ENCODE peak calls at places on chromosomes 2 and 18, in six cellular contexts. R is HCT116, N is HepG2, Y is WTC11, O is H1, H is K562. I is an unnamed sample.

GRCh38 chr2:1670636-1671035 is 73.7 kb downstream of the PXDN start:
- DNase-seq in R (no peak), N (no peak), Y (no peak), O (no peak), H (no peak), I (no peak)

GRCh38 chr18:55768255-55768654 is 180.3 kb upstream of the TCF4 start:
- DNase-seq in R (no peak), N (no peak), Y (peak; percentile 27), O (no peak), H (no peak), I (no peak)

GRCh38 chr2:25335971-25336370 is 5.8 kb downstream of the DNMT3A start:
- DNase-seq in R (no peak), N (no peak), Y (no peak), O (peak; percentile 54), H (no peak), I (no peak)

GRCh38 chr2:101064868-101065549 is 62.9 kb downstream of the RPL31 start:
- DNase-seq in R (peak; percentile 57), N (peak; percentile 98), Y (no peak), O (no peak), H (no peak), I (no peak)

GRCh38 chr2:54107903-54108615 is 7.4 kb upstream of the ACYP2 start:
- DNase-seq in R (no peak), N (no peak), Y (no peak), O (no peak), H (no peak), I (no peak)

GRCh38 chr2:127084611-127085031 is 22.3 kb downstream of the BIN1 start:
- DNase-seq in R (no peak), N (no peak), Y (no peak), O (no peak), H (no peak), I (no peak)

GRCh38 chr2:217978536-217979150 is 24.2 kb downstream of the TNS1 start:
- DNase-seq in R (no peak), N (no peak), Y (peak; percentile 80), O (peak; percentile 87), H (no peak), I (no peak)

GRCh38 chr18:45792551-45793294 is 32.8 kb upstream of the SIGLEC15 start:
- DNase-seq in R (no peak), N (no peak), Y (no peak), O (no peak), H (no peak), I (no peak)

GRCh38 chr2:127398239-127398590 is 10.4 kb upstream of the MAP3K2 start:
- DNase-seq in R (peak; percentile 81), N (peak; percentile 78), Y (no peak), O (no peak), H (peak; percentile 85), I (peak; percentile 49)

GRCh38 chr2:118990757-118991545 is 49.0 kb downstream of the MARCO start:
- DNase-seq in R (no peak), N (no peak), Y (no peak), O (peak; percentile 29), H (no peak), I (no peak)

GRCh38 chr2:183665403-183665802 is 541.2 kb downstream of the NUP35 start:
- DNase-seq in R (no peak), N (no peak), Y (no peak), O (no peak), H (no peak), I (peak; percentile 4)

GRCh38 chr2:56811401-56811800 is 627.6 kb downstream of the CCDC85A start:
- DNase-seq in R (no peak), N (no peak), Y (no peak), O (no peak), H (no peak), I (no peak)

GRCh38 chr2:152175368-152176112 is at the start of gene STAM2:
- DNase-seq in R (peak; percentile 79), N (peak; percentile 89), Y (peak; percentile 93), O (peak; percentile 98), H (peak; percentile 95), I (peak; percentile 93)

GRCh38 chr18:3151379-3152264 is 68.1 kb downstream of the MYOM1 start:
- DNase-seq in R (no peak), N (peak; percentile 36), Y (no peak), O (no peak), H (peak; percentile 62), I (peak; percentile 28)

GRCh38 chr2:224472137-224472536 is 70.2 kb upstream of the FAM124B start:
- DNase-seq in R (no peak), N (no peak), Y (no peak), O (no peak), H (no peak), I (no peak)

GRCh38 chr18:77250926-77251729 is 1.5 kb downstream of the GALR1 start:
- DNase-seq in R (no peak), N (no peak), Y (peak; percentile 61), O (peak; percentile 79), H (no peak), I (no peak)

GRCh38 chr2:105536175-105536574 is 137.3 kb upstream of the FHL2 start:
- DNase-seq in R (no peak), N (no peak), Y (no peak), O (no peak), H (no peak), I (no peak)

GRCh38 chr2:150350500-150350899 is 137.0 kb downstream of the RND3 start:
- DNase-seq in R (no peak), N (no peak), Y (no peak), O (no peak), H (no peak), I (no peak)

GRCh38 chr2:170362313-170362795 is 184.4 kb downstream of the MYO3B start:
- DNase-seq in R (no peak), N (no peak), Y (no peak), O (no peak), H (no peak), I (no peak)

GRCh38 chr2:56971383-56971974 is 787.7 kb downstream of the CCDC85A start:
- DNase-seq in R (no peak), N (no peak), Y (no peak), O (no peak), H (no peak), I (no peak)

GRCh38 chr18:44731866-44732555 is 51.3 kb downstream of the SETBP1 start:
- DNase-seq in R (no peak), N (no peak), Y (no peak), O (no peak), H (no peak), I (no peak)

GRCh38 chr2:170176212-170176611 is 1.7 kb upstream of the MYO3B start:
- DNase-seq in R (no peak), N (no peak), Y (no peak), O (no peak), H (no peak), I (no peak)

GRCh38 chr2:238929242-238930081 is 81.6 kb downstream of the TWIST2 start:
- DNase-seq in R (no peak), N (no peak), Y (no peak), O (no peak), H (no peak), I (no peak)

GRCh38 chr2:63993871-63994270 is 25.4 kb downstream of the VPS54 start:
- DNase-seq in R (no peak), N (no peak), Y (no peak), O (no peak), H (no peak), I (no peak)

GRCh38 chr2:102357975-102358374 is 2.4 kb downstream of the IL18R1 start:
- DNase-seq in R (no peak), N (no peak), Y (no peak), O (no peak), H (no peak), I (no peak)

GRCh38 chr2:66929632-66930385 is 467.3 kb upstream of the ETAA1 start:
- DNase-seq in R (no peak), N (no peak), Y (no peak), O (no peak), H (no peak), I (no peak)

GRCh38 chr2:164061129-164061746 is 325.4 kb upstream of the FIGN start:
- DNase-seq in R (peak; percentile 22), N (peak; percentile 53), Y (peak; percentile 77), O (peak; percentile 85), H (peak; percentile 15), I (peak; percentile 47)

GRCh38 chr2:129779783-129780182 is 199.7 kb upstream of the RAB6C start:
- DNase-seq in R (no peak), N (no peak), Y (no peak), O (peak; percentile 31), H (no peak), I (no peak)
- TF ChIP-seq SP1 in R (no peak), N (no peak), Y (no peak), O (no peak), H (no peak), I (no peak)

GRCh38 chr2:74002515-74003391 is 18.0 kb downstream of the TET3 start:
- DNase-seq in R (no peak), N (peak; percentile 61), Y (peak; percentile 84), O (peak; percentile 88), H (peak; percentile 93), I (peak; percentile 90)

GRCh38 chr2:73998933-73999332 is 14.2 kb downstream of the TET3 start:
- DNase-seq in R (no peak), N (no peak), Y (no peak), O (no peak), H (no peak), I (no peak)

GRCh38 chr2:74001781-74002514 is 17.2 kb downstream of the TET3 start:
- DNase-seq in R (no peak), N (no peak), Y (no peak), O (no peak), H (no peak), I (no peak)

GRCh38 chr2:73999881-74000597 is 15.3 kb downstream of the TET3 start:
- DNase-seq in R (no peak), N (no peak), Y (no peak), O (no peak), H (no peak), I (no peak)

GRCh38 chr2:74001121-74001520 is 16.4 kb downstream of the TET3 start:
- DNase-seq in R (no peak), N (no peak), Y (no peak), O (no peak), H (no peak), I (no peak)
- TF ChIP-seq SP1 in R (no peak), N (no peak), Y (no peak), O (no peak), H (no peak), I (no peak)

DNA sequence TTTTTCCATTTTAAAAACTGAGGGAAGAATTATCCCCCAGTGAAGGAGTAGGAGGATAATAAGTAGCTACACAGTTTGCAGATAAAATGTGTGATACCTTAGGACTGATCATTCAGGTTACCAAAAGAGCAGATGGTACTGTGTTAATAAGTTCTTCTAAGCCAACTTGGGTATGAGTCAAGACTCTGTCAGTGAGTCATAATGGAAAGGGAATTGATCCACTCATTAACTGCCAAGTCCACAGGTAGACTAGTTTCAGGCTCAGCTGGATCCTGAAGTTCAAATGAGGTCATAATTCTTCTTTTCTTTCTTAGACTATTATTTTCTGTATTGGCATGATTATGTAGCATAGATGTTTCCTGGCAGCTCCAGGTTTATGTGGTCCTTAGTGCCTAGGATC is 142.4 kb upstream of the ALPP start:
- DNase-seq in R (peak; percentile 46), N (no peak), Y (no peak), O (no peak), H (no peak), I (no peak)
- TF ChIP-seq SP1 in R (peak; percentile 47), N (no peak), Y (no peak), O (no peak), H (no peak), I (no peak)

DNA sequence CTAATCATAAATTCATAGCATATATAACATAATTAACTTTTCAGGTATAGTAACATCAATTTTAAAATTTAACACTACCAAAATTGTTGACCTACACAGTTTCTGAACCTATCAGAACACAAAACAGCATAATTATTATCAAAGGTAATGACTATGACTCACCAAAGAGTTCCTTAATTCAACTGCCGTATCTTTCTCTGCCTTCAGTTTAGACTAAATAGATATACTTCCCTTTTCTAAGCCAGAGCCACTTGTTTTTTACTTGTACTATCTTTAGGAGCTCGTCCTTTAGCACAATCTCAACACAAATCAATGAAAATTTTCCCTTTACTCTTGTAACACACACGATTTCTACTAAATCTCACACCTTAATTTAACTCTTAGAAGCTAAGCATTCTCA is 54.4 kb downstream of the CCDC88A start:
- DNase-seq in R (no peak), N (no peak), Y (no peak), O (no peak), H (no peak), I (no peak)
- TF ChIP-seq SP1 in R (no peak), N (no peak), Y (no peak), O (no peak), H (no peak), I (no peak)